ENCODE peak calls at places on chromosomes 7 and 10, in eight cellular contexts. N, F, B, D, Z, M, K and T are unnamed samples.

GRCh38 chr10:116589911-116590310 is 848 bp upstream of the PNLIPRP1 start:
- DNase-seq in N (no peak), F (no peak), B (no peak), D (no peak), Z (no peak), M (no peak), K (no peak), T (no peak)

GRCh38 chr10:75035975-75036708 is 75.3 kb upstream of the SAMD8 start:
- DNase-seq in N (no peak), F (no peak), B (no peak), D (no peak), Z (no peak), M (peak; percentile 76), K (no peak), T (no peak)

GRCh38 chr7:1446611-1447032 is 12.6 kb downstream of the MICALL2 start:
- DNase-seq in N (no peak), F (no peak), B (no peak), D (no peak), Z (no peak), M (no peak), K (no peak), T (no peak)

GRCh38 chr10:28300027-28300426 is 2.8 kb downstream of the MPP7 start:
- DNase-seq in N (no peak), F (no peak), B (no peak), D (no peak), Z (no peak), M (no peak), K (no peak), T (no peak)

GRCh38 chr7:139562972-139563565 is 39.6 kb downstream of the CLEC2L start:
- DNase-seq in N (no peak), F (no peak), B (no peak), D (peak; percentile 68), Z (no peak), M (no peak), K (no peak), T (no peak)

GRCh38 chr10:78892383-78893191 is 176.2 kb upstream of the ZMIZ1 start:
- DNase-seq in N (no peak), F (no peak), B (no peak), D (no peak), Z (no peak), M (no peak), K (no peak), T (no peak)

GRCh38 chr10:18044976-18045720 is 93.4 kb downstream of the SLC39A12 start:
- DNase-seq in N (no peak), F (no peak), B (no peak), D (no peak), Z (no peak), M (peak; percentile 93), K (no peak), T (no peak)

GRCh38 chr7:105990726-105991465 is 27.8 kb downstream of the CDHR3 start:
- DNase-seq in N (peak; percentile 51), F (no peak), B (no peak), D (no peak), Z (peak; percentile 63), M (peak; percentile 27), K (no peak), T (peak; percentile 3)

GRCh38 chr7:18429547-18429946 is 66.0 kb upstream of the HDAC9 start:
- DNase-seq in N (no peak), F (no peak), B (no peak), D (no peak), Z (no peak), M (peak; percentile 50), K (no peak), T (no peak)

GRCh38 chr10:124916098-124916584 is 25.8 kb upstream of the ZRANB1 start:
- DNase-seq in N (no peak), F (peak; percentile 9), B (no peak), D (no peak), Z (no peak), M (peak; percentile 32), K (peak; percentile 39), T (no peak)

GRCh38 chr7:139889186-139889871 is 60.3 kb downstream of the TBXAS1 start:
- DNase-seq in N (no peak), F (no peak), B (no peak), D (no peak), Z (no peak), M (no peak), K (no peak), T (no peak)

GRCh38 chr10:7525314-7526016 is 114.6 kb upstream of the SFMBT2 start:
- DNase-seq in N (peak; percentile 93), F (peak; percentile 21), B (no peak), D (no peak), Z (peak; percentile 84), M (peak; percentile 87), K (peak; percentile 88), T (peak; percentile 58)

GRCh38 chr7:86978804-86979506 is 80.5 kb downstream of the ELAPOR2 start:
- DNase-seq in N (no peak), F (no peak), B (no peak), D (no peak), Z (no peak), M (no peak), K (no peak), T (no peak)

GRCh38 chr10:86585726-86586048 is 64.1 kb upstream of the WAPL start:
- DNase-seq in N (no peak), F (no peak), B (no peak), D (no peak), Z (no peak), M (no peak), K (no peak), T (no peak)

GRCh38 chr7:106125417-106125816 is 13.3 kb upstream of the SYPL1 start:
- DNase-seq in N (no peak), F (no peak), B (no peak), D (no peak), Z (no peak), M (peak; percentile 43), K (no peak), T (peak; percentile 42)

GRCh38 chr10:92691042-92691590 is 1.4 kb downstream of the HHEX start:
- DNase-seq in N (no peak), F (peak; percentile 7), B (peak; percentile 57), D (no peak), Z (peak; percentile 58), M (no peak), K (no peak), T (peak; percentile 29)

GRCh38 chr7:8871716-8872115 is 438.3 kb downstream of the NXPH1 start:
- DNase-seq in N (no peak), F (no peak), B (no peak), D (no peak), Z (no peak), M (no peak), K (no peak), T (no peak)

GRCh38 chr7:16060492-16060891 is 360.8 kb downstream of the CRPPA start:
- DNase-seq in N (no peak), F (no peak), B (no peak), D (no peak), Z (no peak), M (no peak), K (no peak), T (no peak)

GRCh38 chr10:31954410-31955191 is 26.0 kb upstream of the ARHGAP12 start:
- DNase-seq in N (no peak), F (no peak), B (no peak), D (no peak), Z (no peak), M (no peak), K (no peak), T (no peak)

GRCh38 chr10:109762556-109762955 is 160.8 kb downstream of the XPNPEP1 start:
- DNase-seq in N (no peak), F (no peak), B (no peak), D (no peak), Z (no peak), M (no peak), K (no peak), T (no peak)

GRCh38 chr7:82714883-82715282 is 271.3 kb upstream of the CACNA2D1 start:
- DNase-seq in N (no peak), F (no peak), B (no peak), D (no peak), Z (no peak), M (peak; percentile 49), K (no peak), T (no peak)

DNA sequence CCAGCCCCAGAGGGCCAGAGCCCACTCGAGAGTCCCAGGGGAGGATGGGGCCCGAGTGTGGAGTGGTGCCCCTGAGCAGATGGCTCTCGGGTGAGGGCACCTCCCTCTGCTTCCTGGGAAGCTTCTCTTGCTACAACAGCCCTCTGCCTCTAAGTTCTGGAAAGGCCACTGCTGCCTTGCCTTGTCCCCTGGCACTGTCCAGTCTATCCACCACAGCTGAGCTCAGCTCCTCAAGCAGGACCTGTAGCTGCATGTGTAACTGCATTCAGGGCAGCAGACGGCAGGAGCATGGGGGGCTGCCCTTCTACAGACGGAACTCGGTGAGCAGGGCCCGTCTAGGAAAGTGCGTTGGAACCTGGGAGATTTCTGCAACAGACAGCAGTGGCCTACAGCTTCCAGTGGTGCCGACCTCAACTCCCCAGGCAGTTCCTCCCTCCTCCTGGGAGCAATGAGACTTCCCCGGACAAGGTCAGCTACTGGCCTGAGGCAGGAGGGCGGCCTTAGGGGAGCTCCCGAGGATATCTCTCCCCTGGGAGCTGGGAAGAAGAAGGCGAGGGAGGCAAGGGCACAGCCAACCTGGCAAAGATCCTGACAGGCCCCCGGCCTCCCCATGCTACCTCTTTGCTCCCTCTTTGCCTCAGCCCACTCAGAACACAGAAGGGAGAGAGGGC is 88.5 kb downstream of the DLG5 start:
- DNase-seq in N (no peak), F (no peak), B (no peak), D (no peak), Z (no peak), M (no peak), K (no peak), T (no peak)
- H3K27ac ChIP-seq in N (no peak overlapping the region), F (no peak overlapping the region), B (no peak overlapping the region), D (no peak overlapping the region), Z (peak overlapping the region; percentile 64), M (no peak overlapping the region), K (no peak overlapping the region), T (no peak overlapping the region)

GRCh38 chr7:30344513-30344912 is 60.1 kb downstream of the ZNRF2 start:
- DNase-seq in N (no peak), F (no peak), B (no peak), D (no peak), Z (no peak), M (no peak), K (no peak), T (no peak)
- H3K27ac ChIP-seq in N (no peak overlapping the region), F (peak overlapping the region; percentile 8), B (no peak overlapping the region), D (no peak overlapping the region), Z (peak overlapping the region; percentile 54), M (no peak overlapping the region), K (no peak overlapping the region), T (peak overlapping the region; percentile 22)

GRCh38 chr7:92987543-92987942 is 130.2 kb downstream of the SAMD9 start:
- DNase-seq in N (no peak), F (no peak), B (no peak), D (no peak), Z (no peak), M (no peak), K (no peak), T (no peak)
- H3K27ac ChIP-seq in N (no peak overlapping the region), F (no peak overlapping the region), B (no peak overlapping the region), D (no peak overlapping the region), Z (no peak overlapping the region), M (no peak overlapping the region), K (no peak overlapping the region), T (no peak overlapping the region)

GRCh38 chr10:102674566-102674965 is 30.3 kb downstream of the TRIM8 start:
- DNase-seq in N (no peak), F (no peak), B (no peak), D (no peak), Z (peak; percentile 55), M (no peak), K (no peak), T (no peak)
- H3K27ac ChIP-seq in N (peak overlapping the region; percentile 74), F (no peak overlapping the region), B (peak overlapping the region; percentile 19), D (peak overlapping the region; percentile 94), Z (peak overlapping the region; percentile 65), M (peak overlapping the region; percentile 81), K (peak overlapping the region; percentile 93), T (peak overlapping the region; percentile 90)